ENCODE peak calls at places on chromosomes 3 and 15, in four cellular contexts. A, K, E and X are unnamed samples. For H3K9me3, the result is how much of the 10 kb centered on the place peaks cover.

GRCh38 chr15:23647421-23648375 is at the start of gene MAGEL2:
- DNase-seq in A (no peak), K (no peak), E (peak), X (no peak)

GRCh38 chr3:180135101-180135500 is 98.4 kb upstream of the PEX5L start:
- DNase-seq in A (no peak), K (no peak), E (no peak), X (no peak)

GRCh38 chr3:94483403-94483802 is 420.5 kb downstream of the NSUN3 start:
- DNase-seq in A (no peak), K (no peak), E (no peak), X (no peak)

GRCh38 chr3:101193957-101194356 is 126.4 kb downstream of the IMPG2 start:
- DNase-seq in A (no peak), K (no peak), E (no peak), X (no peak)

GRCh38 chr3:132870596-132870995 is 148.4 kb upstream of the NPHP3 start:
- DNase-seq in A (no peak), K (no peak), E (no peak), X (no peak)

GRCh38 chr3:25783661-25784512 is 644 bp upstream of the NGLY1 start:
- DNase-seq in A (no peak), K (peak), E (peak), X (no peak)

GRCh38 chr15:52464478-52464877 is 64.2 kb downstream of the MYO5A start:
- DNase-seq in A (no peak), K (no peak), E (no peak), X (no peak)

GRCh38 chr15:93997071-93997658 is 234.2 kb upstream of the MCTP2 start:
- DNase-seq in A (no peak), K (no peak), E (no peak), X (no peak)

GRCh38 chr3:191802671-191803070 is 341.7 kb downstream of the PYDC2 start:
- DNase-seq in A (no peak), K (no peak), E (no peak), X (no peak)

GRCh38 chr3:124552224-124552623 is 178.0 kb upstream of the UMPS start:
- DNase-seq in A (no peak), K (no peak), E (no peak), X (no peak)

GRCh38 chr15:78265752-78266224 is 1.4 kb downstream of the DNAJA4 start:
- DNase-seq in A (no peak), K (no peak), E (no peak), X (no peak)

GRCh38 chr15:32718822-32719716 is 1.3 kb downstream of the GREM1 start:
- DNase-seq in A (peak), K (no peak), E (peak), X (no peak)

GRCh38 chr15:85582719-85583089 is 202.3 kb downstream of the AKAP13 start:
- DNase-seq in A (peak), K (peak), E (peak), X (peak)

GRCh38 chr3:54659347-54659746 is 268.5 kb downstream of the LRTM1 start:
- DNase-seq in A (no peak), K (no peak), E (no peak), X (no peak)

GRCh38 chr3:52310861-52311566 is 5.1 kb upstream of the DNAH1 start:
- DNase-seq in A (peak), K (no peak), E (no peak), X (no peak)

GRCh38 chr3:44237665-44238064 is 4.0 kb upstream of the TOPAZ1 start:
- DNase-seq in A (no peak), K (no peak), E (no peak), X (no peak)

GRCh38 chr3:140922634-140923033 is 19.0 kb upstream of the SLC25A36 start:
- DNase-seq in A (no peak), K (no peak), E (no peak), X (no peak)

GRCh38 chr15:68304611-68305337 is 27.2 kb downstream of the FEM1B start:
- DNase-seq in A (no peak), K (no peak), E (peak), X (no peak)

GRCh38 chr3:182212479-182213076 is 500.9 kb downstream of the SOX2 start:
- DNase-seq in A (no peak), K (no peak), E (no peak), X (no peak)

GRCh38 chr3:66215106-66215505 is 5.7 kb upstream of the SLC25A26 start:
- DNase-seq in A (no peak), K (no peak), E (no peak), X (no peak)

GRCh38 chr3:99108508-99108907 is 207.0 kb upstream of the DCBLD2 start:
- DNase-seq in A (no peak), K (no peak), E (no peak), X (no peak)

GRCh38 chr3:60841355-60841754 is 409.9 kb downstream of the FHIT start:
- DNase-seq in A (no peak), K (no peak), E (no peak), X (no peak)

GRCh38 chr3:126536126-126536525 is 12.2 kb downstream of the CHST13 start:
- DNase-seq in A (no peak), K (no peak), E (no peak), X (no peak)

GRCh38 chr3:64063207-64063981 is 40.1 kb upstream of the PSMD6 start:
- DNase-seq in A (no peak), K (no peak), E (no peak), X (no peak)

GRCh38 chr15:63080638-63081250 is 38.2 kb downstream of the TPM1 start:
- DNase-seq in A (peak), K (no peak), E (peak), X (no peak)

DNA sequence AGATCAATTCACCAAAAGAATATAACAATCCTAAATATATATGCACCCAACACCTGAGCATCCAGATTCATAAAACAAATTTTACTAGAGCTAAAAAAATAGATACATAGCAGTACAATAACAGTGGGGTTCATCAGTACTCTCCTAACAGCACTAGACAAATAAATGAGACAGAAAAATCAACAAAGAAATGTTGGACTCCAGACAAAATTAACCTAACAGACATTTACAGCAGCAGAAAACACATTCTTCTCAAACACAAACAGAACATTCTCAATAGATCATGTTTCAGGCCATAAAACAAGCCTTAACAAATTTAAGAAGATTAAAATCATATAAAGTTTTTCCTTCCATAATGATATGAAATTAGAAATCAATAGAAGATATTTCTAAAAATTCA is 124.8 kb upstream of the NECTIN3 start:
- DNase-seq in A (no peak), K (no peak), E (no peak), X (no peak)
- H3K9me3 ChIP-seq in A (under half), K (half or more), E (under half), X (under half)

GRCh38 chr15:79875213-79875612 is 21.6 kb downstream of the MTHFS start:
- DNase-seq in A (no peak), K (no peak), E (no peak), X (no peak)
- H3K9me3 ChIP-seq in A (under half), K (under half), E (under half), X (under half)

DNA sequence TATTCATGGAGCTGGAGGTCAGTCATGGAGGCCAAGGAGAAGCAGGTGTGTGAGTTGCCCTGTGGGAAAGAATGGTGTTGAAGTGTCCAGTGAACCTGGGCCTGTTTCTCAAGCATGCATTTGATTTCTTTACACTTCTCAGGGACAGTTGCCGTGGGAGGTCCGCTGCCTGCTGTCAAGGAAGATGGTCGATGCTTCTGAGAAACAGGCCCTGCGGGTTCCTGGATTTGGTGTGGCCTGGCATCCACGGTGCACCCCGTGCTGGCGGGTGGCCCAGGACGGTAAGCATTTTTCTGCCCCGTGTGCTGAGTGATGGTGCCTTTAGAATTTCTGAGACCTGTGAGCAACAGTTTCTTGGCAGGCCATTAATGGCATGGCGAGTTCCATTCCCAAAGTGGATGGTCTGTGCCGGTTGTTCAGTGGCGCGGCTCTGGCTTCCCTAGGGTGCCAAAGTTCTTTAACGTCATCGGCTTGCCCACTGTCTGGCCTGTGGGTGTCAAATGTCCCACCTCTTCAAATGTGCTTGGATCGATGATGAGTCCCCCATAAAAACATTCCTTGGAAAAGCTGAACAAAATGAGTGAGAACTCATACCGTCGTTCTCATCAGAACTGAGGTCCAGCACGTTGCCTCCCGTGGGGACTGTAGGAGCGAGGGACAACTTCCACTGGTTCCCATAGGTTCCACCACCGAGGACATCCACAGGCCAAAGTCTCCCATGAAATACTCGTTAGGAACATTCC is 107.2 kb downstream of the SNRPN start:
- DNase-seq in A (no peak), K (no peak), E (no peak), X (no peak)
- H3K9me3 ChIP-seq in A (half or more), K (half or more), E (half or more), X (half or more)

GRCh38 chr15:26561130-26561529 is 211.7 kb downstream of the GABRB3 start:
- DNase-seq in A (peak), K (no peak), E (no peak), X (no peak)
- H3K9me3 ChIP-seq in A (under half), K (under half), E (under half), X (under half)

GRCh38 chr3:72418856-72419255 is 429.4 kb downstream of the SHQ1 start:
- DNase-seq in A (no peak), K (no peak), E (no peak), X (no peak)

GRCh38 chr3:72414481-72415016 is 433.7 kb downstream of the SHQ1 start:
- DNase-seq in A (no peak), K (no peak), E (no peak), X (no peak)

GRCh38 chr3:72421786-72422185 is 426.5 kb downstream of the SHQ1 start:
- DNase-seq in A (no peak), K (no peak), E (no peak), X (no peak)

GRCh38 chr3:72413228-72413627 is 435.0 kb downstream of the SHQ1 start:
- DNase-seq in A (no peak), K (no peak), E (no peak), X (no peak)

DNA sequence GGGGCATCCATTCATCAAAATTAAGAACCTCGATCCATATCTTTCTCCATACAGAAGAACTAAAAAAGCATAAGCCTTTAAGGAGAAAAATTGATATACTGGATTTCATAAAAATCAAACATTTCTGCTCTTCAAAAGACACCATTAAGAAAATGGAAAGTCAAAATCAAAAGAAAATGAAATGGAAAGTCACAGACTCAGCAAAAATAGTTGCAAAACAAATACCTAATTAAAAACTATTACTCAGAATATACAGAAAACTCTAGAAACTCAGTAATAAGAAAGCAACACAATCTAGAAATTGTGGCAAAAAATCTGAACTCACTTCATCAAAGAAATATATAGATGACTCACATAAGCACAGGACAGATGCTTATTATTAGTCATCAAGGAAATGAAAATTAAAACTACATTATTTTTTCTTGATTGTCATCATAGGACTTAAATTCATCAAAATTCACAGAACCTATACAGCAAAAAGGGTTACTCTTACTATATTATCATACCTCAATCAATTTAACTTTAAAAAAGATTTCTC is 430.0 kb downstream of the SHQ1 start:
- DNase-seq in A (no peak), K (no peak), E (no peak), X (no peak)
- H3K9me3 ChIP-seq in A (under half), K (under half), E (under half), X (under half)

GRCh38 chr3:42914771-42915515 is 9.0 kb downstream of the ZNF662 start:
- DNase-seq in A (no peak), K (no peak), E (no peak), X (no peak)
- H3K9me3 ChIP-seq in A (under half), K (under half), E (under half), X (under half)

GRCh38 chr3:158781859-158782258 is 20.0 kb upstream of the MFSD1 start:
- DNase-seq in A (no peak), K (no peak), E (no peak), X (no peak)

GRCh38 chr3:158785972-158786371 is 15.9 kb upstream of the MFSD1 start:
- DNase-seq in A (no peak), K (no peak), E (no peak), X (no peak)

GRCh38 chr3:158783051-158783450 is 18.8 kb upstream of the MFSD1 start:
- DNase-seq in A (no peak), K (no peak), E (no peak), X (no peak)

GRCh38 chr3:158780795-158781590 is 20.9 kb upstream of the MFSD1 start:
- DNase-seq in A (no peak), K (no peak), E (no peak), X (no peak)

DNA sequence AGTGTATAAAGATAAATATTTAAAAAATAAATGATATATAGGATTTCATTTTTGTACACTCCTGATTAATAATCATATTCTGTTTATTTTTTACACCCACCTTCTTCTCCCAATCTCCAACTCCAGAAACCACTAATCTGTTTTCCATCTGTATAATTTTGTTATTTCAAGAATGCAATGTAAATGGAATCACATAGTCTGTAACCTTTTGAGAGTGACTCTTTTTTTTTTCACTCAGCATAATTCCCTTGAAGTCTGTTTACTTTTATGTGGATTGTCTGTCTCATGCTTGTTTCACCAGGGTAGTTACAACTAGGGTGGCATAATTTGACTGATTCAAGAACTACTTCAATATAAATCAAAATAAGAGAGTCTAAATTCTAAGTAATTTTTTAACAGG is 19.6 kb upstream of the MFSD1 start:
- DNase-seq in A (no peak), K (no peak), E (no peak), X (no peak)
- H3K9me3 ChIP-seq in A (under half), K (under half), E (under half), X (under half)

GRCh38 chr15:20356444-20357138 is 185.0 kb downstream of the GOLGA6L6 start:
- DNase-seq in A (peak), K (peak), E (peak), X (peak)
- H3K9me3 ChIP-seq in A (under half), K (under half), E (under half), X (under half)

GRCh38 chr3:9713142-9713541 is 9.5 kb downstream of the CPNE9 start:
- DNase-seq in A (no peak), K (no peak), E (no peak), X (no peak)

GRCh38 chr3:9704343-9705322 is 1.0 kb downstream of the CPNE9 start:
- DNase-seq in A (peak), K (no peak), E (peak), X (no peak)

GRCh38 chr3:9715764-9716437 is 12.3 kb downstream of the CPNE9 start:
- DNase-seq in A (peak), K (no peak), E (no peak), X (no peak)

GRCh38 chr3:9715127-9715526 is 11.5 kb downstream of the CPNE9 start:
- DNase-seq in A (no peak), K (no peak), E (no peak), X (no peak)

GRCh38 chr3:9710174-9710739 is 6.6 kb downstream of the CPNE9 start:
- DNase-seq in A (no peak), K (no peak), E (no peak), X (no peak)
- H3K9me3 ChIP-seq in A (under half), K (under half), E (under half), X (under half)